ENCODE peak calls at places on chromosomes 12 and 14, in seven cellular contexts. D, W, G, L, K, F and E are unnamed samples.

GRCh38 chr14:35965425-35965824 is 139.3 kb downstream of the BRMS1L start:
- DNase-seq in D (no peak), W (no peak), G (no peak), L (no peak), K (no peak), F (no peak), E (no peak)

GRCh38 chr12:45435945-45436710 is 220.2 kb downstream of the ANO6 start:
- DNase-seq in D (no peak), W (no peak), G (no peak), L (peak; percentile 38), K (no peak), F (no peak), E (no peak)

GRCh38 chr12:104958946-104959841 is 1.1 kb upstream of the SLC41A2 start:
- DNase-seq in D (no peak), W (peak; percentile 10), G (peak; percentile 24), L (no peak), K (no peak), F (no peak), E (no peak)

GRCh38 chr14:61847861-61848260 is 85.6 kb downstream of the SNAPC1 start:
- DNase-seq in D (no peak), W (no peak), G (no peak), L (no peak), K (no peak), F (no peak), E (no peak)

GRCh38 chr14:32006267-32007110 is 70.6 kb upstream of the ARHGAP5 start:
- DNase-seq in D (no peak), W (no peak), G (no peak), L (no peak), K (no peak), F (no peak), E (no peak)

GRCh38 chr14:86882818-86883217 is 1110.2 kb downstream of the GALC start:
- DNase-seq in D (no peak), W (no peak), G (no peak), L (no peak), K (no peak), F (no peak), E (no peak)

GRCh38 chr12:12051668-12052067 is 19.1 kb upstream of the BCL2L14 start:
- DNase-seq in D (no peak), W (no peak), G (no peak), L (no peak), K (no peak), F (no peak), E (no peak)

GRCh38 chr14:54116972-54117371 is 160.3 kb upstream of the BMP4 start:
- DNase-seq in D (no peak), W (no peak), G (no peak), L (no peak), K (no peak), F (no peak), E (no peak)

GRCh38 chr12:21239866-21240265 is 94.9 kb downstream of the SLCO1A2 start:
- DNase-seq in D (no peak), W (no peak), G (no peak), L (no peak), K (no peak), F (no peak), E (no peak)

GRCh38 chr14:72513994-72514659 is 379.8 kb downstream of the DPF3 start:
- DNase-seq in D (no peak), W (peak; percentile 28), G (peak; percentile 8), L (no peak), K (no peak), F (no peak), E (peak; percentile 20)